ENCODE peak calls at places on chromosomes 5 and 9, in five cellular contexts. J is AG09309, B is AG10803, M is mucosa of descending colon, P is lower lobe of right lung. U is an unnamed sample.

GRCh38 chr9:126790561-126790960 is 14.3 kb upstream of the ZBTB43 start:
- DNase-seq in J (no peak), B (no peak), M (no peak), P (peak), U (peak)

GRCh38 chr9:4575997-4576396 is 85.7 kb downstream of the SLC1A1 start:
- DNase-seq in B (no peak), P (no peak), J (no peak), M (no peak), U (no peak)

GRCh38 chr9:121510766-121511555 is 11.3 kb upstream of the GGTA1 start:
- DNase-seq in P (no peak), M (no peak), B (peak), J (no peak), U (no peak)

GRCh38 chr9:96555567-96556386 is 63.9 kb downstream of the CDC14B start:
- DNase-seq in B (peak), P (no peak), J (no peak), M (no peak), U (no peak)

GRCh38 chr9:129276486-129277260 is 98.6 kb upstream of the IER5L start:
- DNase-seq in M (no peak), B (no peak), P (peak), J (no peak), U (no peak)

GRCh38 chr5:129664336-129664937 is 83.5 kb upstream of the MINAR2 start:
- DNase-seq in P (no peak), B (no peak), M (no peak), J (peak), U (no peak)

GRCh38 chr5:97764700-97765099 is 581.7 kb upstream of the RIOK2 start:
- DNase-seq in J (peak), P (no peak), B (peak), M (no peak), U (no peak)

GRCh38 chr9:19924090-19924489 is 135.3 kb upstream of the SLC24A2 start:
- DNase-seq in M (no peak), P (no peak), J (no peak), B (no peak), U (no peak)

GRCh38 chr5:4079881-4080280 is 484.2 kb downstream of the IRX1 start:
- DNase-seq in B (no peak), J (no peak), P (no peak), M (no peak), U (no peak)

GRCh38 chr5:139677404-139678282 is 29.5 kb downstream of the CXXC5 start:
- DNase-seq in M (no peak), B (no peak), P (no peak), J (no peak), U (peak)

GRCh38 chr9:133727277-133727875 is 10.8 kb downstream of the SARDH start:
- DNase-seq in M (no peak), P (no peak), B (no peak), J (no peak), U (no peak)
- TF ChIP-seq CTCF in M (no peak), P (no peak), B (no peak), J (no peak), U (peak)

GRCh38 chr9:109966643-109967368 is 186.8 kb downstream of the PALM2AKAP2 start:
- DNase-seq in P (no peak), B (no peak), M (no peak), J (no peak), U (no peak)

GRCh38 chr9:109967651-109968331 is 187.8 kb downstream of the PALM2AKAP2 start:
- DNase-seq in J (no peak), B (no peak), M (no peak), P (no peak), U (no peak)

GRCh38 chr9:109968702-109969450 is 188.9 kb downstream of the PALM2AKAP2 start:
- DNase-seq in M (no peak), J (no peak), B (peak), P (no peak), U (no peak)

GRCh38 chr9:109969559-109970237 is 189.7 kb downstream of the PALM2AKAP2 start:
- DNase-seq in B (no peak), J (no peak), M (no peak), P (no peak), U (no peak)

GRCh38 chr9:109968332-109968657 is 188.3 kb downstream of the PALM2AKAP2 start:
- DNase-seq in J (no peak), P (no peak), B (no peak), M (no peak), U (no peak)
- H3K4me3 ChIP-seq in J (no peak), P (no peak), B (no peak), M (no peak), U (no peak)

GRCh38 chr5:60293518-60293917 is 400.0 kb upstream of the PDE4D start:
- DNase-seq in P (no peak), M (no peak), B (no peak), J (no peak), U (no peak)

GRCh38 chr5:60299944-60300343 is 400.0 kb downstream of the DEPDC1B start:
- DNase-seq in P (no peak), B (no peak), M (no peak), J (no peak), U (no peak)

GRCh38 chr5:60297658-60298057 is 402.3 kb downstream of the DEPDC1B start:
- DNase-seq in P (no peak), J (no peak), M (no peak), B (no peak), U (no peak)

GRCh38 chr5:60295423-60295822 is 401.9 kb upstream of the PDE4D start:
- DNase-seq in M (peak), P (no peak), J (no peak), B (peak), U (no peak)
- TF ChIP-seq CTCF in M (no peak), P (no peak), J (peak), B (peak), U (peak)

GRCh38 chr5:119354522-119355243 is 1.1 kb upstream of the TNFAIP8 start:
- DNase-seq in P (no peak), M (no peak), J (no peak), B (no peak), U (no peak)
- H3K4me3 ChIP-seq in P (peak), M (no peak), J (no peak), B (no peak), U (no peak)